ENCODE peak calls at places on chromosomes 11 and 22, in eight cellular contexts. U, H, T, I, O, N, A and X are unnamed samples.

GRCh38 chr11:36454991-36455611 is 55.0 kb downstream of the TRAF6 start:
- DNase-seq in U (peak; percentile 26), H (no peak), T (no peak), I (no peak), O (no peak), N (no peak), A (no peak), X (no peak)

GRCh38 chr22:23437779-23438178 is 142.3 kb downstream of the IGLL1 start:
- DNase-seq in U (no peak), H (no peak), T (no peak), I (no peak), O (no peak), N (no peak), A (no peak), X (no peak)

GRCh38 chr22:32803020-32803758 is 1.7 kb downstream of the TIMP3 start:
- DNase-seq in U (no peak), H (no peak), T (peak; percentile 72), I (peak; percentile 70), O (no peak), N (peak; percentile 46), A (peak; percentile 33), X (no peak)

GRCh38 chr11:61913699-61914395 is 3.5 kb downstream of the RAB3IL1 start:
- DNase-seq in U (peak; percentile 1), H (no peak), T (peak; percentile 53), I (no peak), O (no peak), N (no peak), A (no peak), X (no peak)

GRCh38 chr22:35463231-35463933 is 63.4 kb downstream of the MCM5 start:
- DNase-seq in U (no peak), H (no peak), T (no peak), I (no peak), O (no peak), N (no peak), A (no peak), X (no peak)

GRCh38 chr11:79794484-79795393 is 353.9 kb upstream of the TENM4 start:
- DNase-seq in U (no peak), H (no peak), T (no peak), I (no peak), O (no peak), N (no peak), A (peak; percentile 3), X (no peak)

GRCh38 chr11:31641477-31642062 is 132.0 kb downstream of the ELP4 start:
- DNase-seq in U (peak; percentile 4), H (no peak), T (no peak), I (peak; percentile 36), O (peak; percentile 29), N (no peak), A (peak; percentile 43), X (no peak)

GRCh38 chr11:93510196-93510898 is 32.8 kb downstream of the SMCO4 start:
- DNase-seq in U (no peak), H (no peak), T (no peak), I (no peak), O (no peak), N (no peak), A (no peak), X (no peak)

GRCh38 chr11:1548221-1549070 is 23.6 kb downstream of the DUSP8 start:
- DNase-seq in U (peak; percentile 87), H (peak; percentile 83), T (peak; percentile 94), I (peak; percentile 42), O (peak; percentile 86), N (peak; percentile 56), A (peak; percentile 50), X (peak; percentile 85)

GRCh38 chr11:10646956-10647355 is 46.6 kb downstream of the IRAG1 start:
- DNase-seq in U (no peak), H (no peak), T (peak; percentile 49), I (no peak), O (no peak), N (no peak), A (no peak), X (no peak)

GRCh38 chr11:121237686-121238658 is 54.6 kb upstream of the SC5D start:
- DNase-seq in U (peak; percentile 36), H (no peak), T (no peak), I (peak; percentile 62), O (no peak), N (no peak), A (peak; percentile 2), X (no peak)

GRCh38 chr11:57429946-57430345 is 3.0 kb upstream of the SLC43A3 start:
- DNase-seq in U (no peak), H (no peak), T (no peak), I (no peak), O (peak; percentile 27), N (no peak), A (no peak), X (no peak)

GRCh38 chr11:114813216-114813615 is 134.9 kb downstream of the NXPE2 start:
- DNase-seq in U (no peak), H (no peak), T (no peak), I (no peak), O (no peak), N (no peak), A (no peak), X (no peak)

GRCh38 chr11:8814923-8815240 is 96.1 kb upstream of the AKIP1 start:
- DNase-seq in U (no peak), H (no peak), T (no peak), I (no peak), O (no peak), N (no peak), A (no peak), X (no peak)

GRCh38 chr11:104946907-104947306 is 21.5 kb downstream of the CASP4 start:
- DNase-seq in U (peak; percentile 33), H (no peak), T (no peak), I (peak; percentile 59), O (no peak), N (no peak), A (peak; percentile 62), X (no peak)

GRCh38 chr11:469684-470667 is 19.9 kb downstream of the PTDSS2 start:
- DNase-seq in U (peak; percentile 50), H (peak; percentile 88), T (peak; percentile 89), I (peak; percentile 81), O (peak; percentile 63), N (peak; percentile 70), A (peak; percentile 88), X (peak; percentile 71)

GRCh38 chr11:117792241-117792640 is 4.8 kb downstream of the DSCAML1 start:
- DNase-seq in U (no peak), H (no peak), T (no peak), I (no peak), O (no peak), N (no peak), A (no peak), X (no peak)

GRCh38 chr11:120324932-120325810 is at the start of gene TLCD5:
- DNase-seq in U (peak; percentile 76), H (peak; percentile 82), T (peak; percentile 76), I (peak; percentile 68), O (peak; percentile 55), N (peak; percentile 80), A (peak; percentile 66), X (peak; percentile 72)

GRCh38 chr22:35681454-35682050 is 33.3 kb downstream of the APOL6 start:
- DNase-seq in U (no peak), H (no peak), T (no peak), I (no peak), O (no peak), N (no peak), A (no peak), X (no peak)

GRCh38 chr22:27545071-27545470 is 256.5 kb downstream of the MN1 start:
- DNase-seq in U (no peak), H (no peak), T (no peak), I (no peak), O (no peak), N (no peak), A (no peak), X (no peak)

GRCh38 chr22:27542602-27543001 is 259.0 kb downstream of the MN1 start:
- DNase-seq in U (no peak), H (no peak), T (no peak), I (no peak), O (no peak), N (no peak), A (no peak), X (no peak)

GRCh38 chr22:27541831-27542230 is 259.7 kb downstream of the MN1 start:
- DNase-seq in U (no peak), H (no peak), T (no peak), I (no peak), O (no peak), N (no peak), A (no peak), X (no peak)

GRCh38 chr22:27546157-27546556 is 255.4 kb downstream of the MN1 start:
- DNase-seq in U (no peak), H (no peak), T (no peak), I (no peak), O (no peak), N (no peak), A (no peak), X (no peak)

DNA sequence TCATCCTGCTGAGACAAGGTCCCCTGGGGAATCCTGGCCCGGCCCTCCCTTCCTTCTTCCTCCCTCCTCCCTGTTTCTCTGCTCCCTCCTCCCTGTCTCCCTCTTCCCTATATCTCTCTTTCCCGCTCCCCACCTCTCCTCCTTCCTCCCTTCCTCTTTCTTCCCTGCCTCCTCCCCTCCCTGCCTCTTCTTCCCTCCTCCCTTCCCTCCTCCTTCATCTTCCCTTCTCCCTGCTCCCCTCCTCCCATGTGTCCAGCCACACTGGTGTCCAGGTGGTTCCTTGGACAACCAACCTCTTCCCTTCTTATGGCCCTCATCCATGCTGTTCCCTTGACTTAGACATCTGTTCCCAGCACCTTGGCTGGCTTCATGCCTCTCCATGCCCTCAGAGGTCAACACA is 258.1 kb downstream of the MN1 start:
- DNase-seq in U (no peak), H (no peak), T (no peak), I (no peak), O (no peak), N (no peak), A (no peak), X (no peak)
- H3K36me3 ChIP-seq in U (no peaks in the 10 kb centered on the region), H (no peaks in the 10 kb centered on the region), T (no peaks in the 10 kb centered on the region), I (no peaks in the 10 kb centered on the region), O (no peaks in the 10 kb centered on the region), N (no peaks in the 10 kb centered on the region), A (no peaks in the 10 kb centered on the region), X (no peaks in the 10 kb centered on the region)

GRCh38 chr22:49656291-49656851 is 171.3 kb downstream of the BRD1 start:
- DNase-seq in U (no peak), H (peak; percentile 42), T (no peak), I (no peak), O (no peak), N (no peak), A (no peak), X (no peak)
- H3K27ac ChIP-seq in U (peak overlapping the region; percentile 83), H (no peak overlapping the region), T (peak overlapping the region; percentile 40), I (no peak overlapping the region), O (peak overlapping the region; percentile 39), N (no peak overlapping the region), A (no peak overlapping the region), X (no peak overlapping the region)

DNA sequence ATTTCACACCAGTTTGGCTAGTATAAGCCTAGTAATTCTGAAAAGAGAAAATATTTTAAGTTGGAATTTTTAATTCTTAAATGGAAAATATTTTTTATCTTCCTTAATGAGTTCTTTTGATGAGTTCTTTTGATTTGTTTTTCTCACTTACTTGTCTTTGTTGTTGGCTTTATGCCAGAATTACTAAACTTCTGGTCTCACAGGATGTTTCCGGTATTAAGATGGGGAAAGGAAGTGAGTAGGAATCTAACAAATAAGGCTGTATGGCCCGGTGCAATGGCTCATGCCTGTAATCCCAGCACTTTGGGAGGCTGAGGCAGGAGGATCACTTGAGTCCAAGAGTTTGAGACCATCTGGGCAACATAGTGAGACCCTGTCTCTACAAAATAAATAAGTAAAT is 106.4 kb downstream of the ARHGAP42 start:
- DNase-seq in U (no peak), H (no peak), T (no peak), I (no peak), O (no peak), N (no peak), A (no peak), X (no peak)
- H3K4me3 ChIP-seq in U (no peak overlapping the region), H (no peak overlapping the region), T (no peak overlapping the region), I (no peak overlapping the region), O (no peak overlapping the region), N (no peak overlapping the region), A (no peak overlapping the region), X (no peak overlapping the region)

GRCh38 chr11:83056204-83056603 is 15.5 kb downstream of the RAB30 start:
- DNase-seq in U (no peak), H (no peak), T (no peak), I (no peak), O (no peak), N (no peak), A (no peak), X (no peak)
- H3K36me3 ChIP-seq in U (no peaks in the 10 kb centered on the region), H (no peaks in the 10 kb centered on the region), T (no peaks in the 10 kb centered on the region), I (no peaks in the 10 kb centered on the region), O (no peaks in the 10 kb centered on the region), N (no peaks in the 10 kb centered on the region), A (no peaks in the 10 kb centered on the region), X (no peaks in the 10 kb centered on the region)